ENCODE peak calls at places on chromosome 3, in seven cellular contexts. R is dorsolateral prefrontal cortex; U is AG09309; K is foreskin fibroblast; L is CD8-positive, alpha-beta T cell; W is fibroblast of the aortic adventitia; B is lower leg skin. J is an unnamed sample.

GRCh38 chr3:79018671-79019136 is 749.1 kb downstream of the ROBO1 start:
- DNase-seq in W (peak; percentile 61), K (peak; percentile 89), U (no peak), R (peak; percentile 60), B (peak; percentile 92), L (peak; percentile 26), J (peak; percentile 70)

GRCh38 chr3:39052613-39053012 is 797 bp downstream of the WDR48 start:
- DNase-seq in U (no peak), B (no peak), R (no peak), K (peak; percentile 5), L (no peak), W (no peak), J (no peak)

GRCh38 chr3:37687966-37688365 is 173.7 kb upstream of the CTDSPL start:
- DNase-seq in L (no peak), B (no peak), K (no peak), U (no peak), W (no peak), R (no peak), J (no peak)

GRCh38 chr3:12004741-12005513 is 739 bp downstream of the SYN2 start:
- DNase-seq in W (no peak), R (no peak), B (no peak), L (no peak), K (peak; percentile 3), U (no peak), J (no peak)

GRCh38 chr3:14273886-14274517 is 95.4 kb downstream of the LSM3 start:
- DNase-seq in L (no peak), B (no peak), W (no peak), U (no peak), R (no peak), K (no peak), J (no peak)

GRCh38 chr3:46098319-46098761 is 71.1 kb upstream of the XCR1 start:
- DNase-seq in R (no peak), K (peak; percentile 81), W (peak; percentile 82), B (no peak), L (peak; percentile 34), U (peak; percentile 54), J (peak; percentile 70)

GRCh38 chr3:9201278-9201677 is 48.2 kb downstream of the SRGAP3 start:
- DNase-seq in W (no peak), B (peak; percentile 86), U (peak; percentile 20), L (no peak), K (peak; percentile 63), R (no peak), J (no peak)

GRCh38 chr3:152718810-152719209 is 116.1 kb upstream of the P2RY1 start:
- DNase-seq in U (no peak), K (peak; percentile 39), B (no peak), W (no peak), L (no peak), R (no peak), J (no peak)

GRCh38 chr3:172061724-172062184 is 22.4 kb downstream of the FNDC3B start:
- DNase-seq in W (peak; percentile 54), L (no peak), B (no peak), U (no peak), R (no peak), K (peak; percentile 34), J (no peak)

GRCh38 chr3:101642441-101642840 is 34.5 kb downstream of the ZBTB11 start:
- DNase-seq in L (no peak), R (no peak), K (no peak), U (no peak), W (no peak), B (no peak), J (no peak)

GRCh38 chr3:101640256-101640655 is 36.7 kb downstream of the ZBTB11 start:
- DNase-seq in B (no peak), R (no peak), W (no peak), L (no peak), K (no peak), U (no peak), J (no peak)

GRCh38 chr3:101646726-101647125 is 30.2 kb downstream of the ZBTB11 start:
- DNase-seq in U (no peak), R (no peak), B (no peak), K (peak; percentile 85), W (peak; percentile 2), L (no peak), J (no peak)

GRCh38 chr3:101643009-101643844 is 33.7 kb downstream of the ZBTB11 start:
- DNase-seq in L (no peak), U (no peak), K (no peak), R (no peak), W (no peak), B (peak; percentile 67), J (no peak)

DNA sequence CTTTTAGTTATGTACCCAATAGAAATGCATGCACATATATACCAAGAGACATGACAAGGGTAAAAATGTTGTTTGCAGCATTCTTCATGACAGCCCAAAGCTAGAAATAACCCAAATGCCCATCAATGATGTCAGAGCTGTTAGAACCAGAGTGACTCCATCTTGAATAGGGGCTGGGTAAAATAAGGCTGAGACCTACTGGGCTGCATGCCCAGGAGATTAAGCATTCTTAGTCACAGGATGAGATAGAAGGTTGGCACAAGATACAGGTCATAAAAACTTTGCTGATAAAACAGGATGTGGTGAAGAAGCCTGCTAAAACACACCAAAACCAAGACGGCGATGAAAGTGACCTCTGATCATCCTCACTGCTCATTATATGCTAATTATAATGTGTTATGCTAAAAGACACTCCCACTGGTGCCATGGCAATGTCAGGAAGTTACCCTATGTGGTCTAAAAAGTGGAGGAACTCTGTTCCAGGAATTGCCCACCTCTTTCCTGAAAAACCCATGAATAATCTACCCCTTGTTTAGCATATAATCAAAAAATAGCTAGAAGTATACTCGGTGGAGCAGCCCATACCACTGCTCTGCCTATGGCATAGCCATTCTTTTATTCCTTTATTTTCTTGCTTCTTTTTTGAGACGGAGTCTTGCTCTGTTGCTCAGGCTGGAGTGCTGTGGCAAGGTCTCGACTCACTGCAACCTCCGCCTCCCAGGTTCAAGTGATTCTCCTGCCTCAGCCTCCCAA is 32.9 kb downstream of the ZBTB11 start:
- DNase-seq in R (no peak), B (no peak), K (peak; percentile 88), U (peak; percentile 75), W (peak; percentile 78), L (peak; percentile 60), J (peak; percentile 49)
- H3K4me3 ChIP-seq in R (no peak overlapping the region), B (no peak overlapping the region), K (no peak overlapping the region), U (no peak overlapping the region), W (no peak overlapping the region), L (no peak overlapping the region), J (no peak overlapping the region)

GRCh38 chr3:121073011-121073410 is 165.0 kb downstream of the STXBP5L start:
- DNase-seq in L (no peak), U (no peak), K (no peak), W (no peak), B (no peak), R (no peak), J (no peak)

GRCh38 chr3:121072128-121072527 is 164.1 kb downstream of the STXBP5L start:
- DNase-seq in U (no peak), B (no peak), K (no peak), W (peak; percentile 3), R (no peak), L (no peak), J (peak; percentile 70)

DNA sequence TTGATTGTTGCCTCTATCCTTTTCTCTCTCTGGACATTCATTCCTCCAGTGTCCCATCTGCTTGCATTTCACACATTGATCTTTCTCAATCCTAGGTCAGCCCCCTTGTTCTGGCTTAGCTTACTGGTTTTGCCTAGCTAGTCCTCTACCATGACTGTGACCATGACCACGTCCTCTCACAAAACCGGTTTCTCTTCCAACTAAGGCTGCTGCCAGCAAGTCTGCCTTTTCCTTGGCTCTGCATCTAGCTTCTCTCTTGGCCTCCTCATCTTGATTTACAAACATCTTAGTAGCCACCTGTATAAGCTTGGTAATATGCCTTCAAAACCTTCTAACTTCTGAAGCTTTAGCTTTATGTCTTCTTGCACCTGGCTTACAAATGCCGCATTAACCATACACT is 167.2 kb downstream of the STXBP5L start:
- DNase-seq in U (no peak), L (no peak), K (no peak), W (no peak), R (no peak), B (no peak), J (no peak)
- TF ChIP-seq CTCF in U (no peak), L (no peak), K (no peak), W (no peak), R (no peak), B (no peak), J (no peak)

GRCh38 chr3:10994311-10994710 is 1.8 kb downstream of the SLC6A1 start:
- DNase-seq in W (no peak), B (no peak), K (no peak), R (peak; percentile 72), L (no peak), U (no peak), J (no peak)

GRCh38 chr3:10995871-10996270 is 3.3 kb downstream of the SLC6A1 start:
- DNase-seq in W (no peak), L (no peak), U (no peak), B (no peak), R (no peak), K (no peak), J (no peak)

GRCh38 chr3:10992017-10992945 is at the start of gene SLC6A1:
- DNase-seq in K (peak; percentile 14), W (no peak), U (no peak), L (no peak), R (peak; percentile 75), B (no peak), J (no peak)

GRCh38 chr3:10993729-10994065 is 1.1 kb downstream of the SLC6A1 start:
- DNase-seq in K (no peak), L (no peak), B (no peak), R (no peak), U (no peak), W (no peak), J (no peak)

DNA sequence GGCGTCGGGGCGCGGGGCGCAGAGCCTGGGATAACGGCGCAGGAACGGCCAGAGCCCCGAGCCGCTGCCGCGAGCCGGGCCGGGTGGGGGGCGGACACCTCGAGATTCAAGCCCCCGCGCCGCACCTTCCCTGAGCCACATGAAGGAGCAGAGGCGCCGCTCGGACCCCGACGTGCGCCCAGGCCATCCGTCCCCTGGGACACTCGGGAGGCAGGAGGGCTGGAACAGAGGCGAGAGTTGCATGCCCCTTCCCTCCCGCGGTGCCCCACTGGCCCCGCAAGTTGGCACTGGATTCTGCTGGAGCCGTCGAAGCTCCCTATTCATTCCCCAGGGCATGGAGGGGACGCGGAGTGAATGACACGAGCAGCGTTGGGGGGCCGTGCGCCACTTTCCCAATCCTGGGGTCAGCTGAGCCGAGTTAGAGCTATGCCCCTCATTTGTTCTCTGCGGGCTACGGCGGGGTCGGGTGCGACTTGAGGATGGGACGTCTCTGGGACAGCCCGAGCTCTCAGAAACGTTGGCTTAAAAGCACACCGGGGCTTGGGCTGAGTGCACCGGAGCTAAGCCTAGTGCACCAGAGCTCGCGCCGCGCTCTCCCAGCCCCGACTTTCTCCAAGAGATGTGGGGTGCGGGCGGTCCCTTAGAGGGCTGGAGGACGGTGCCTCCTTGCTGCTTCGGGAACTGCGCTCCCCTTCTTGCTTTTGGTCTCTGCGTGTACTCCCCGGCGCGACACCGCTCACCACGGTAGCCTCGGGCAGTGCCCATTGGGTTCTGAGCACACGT is 589 bp downstream of the SLC6A1 start:
- DNase-seq in L (no peak), W (no peak), R (no peak), K (no peak), U (no peak), B (no peak), J (no peak)
- H3K4me3 ChIP-seq in L (no peak overlapping the region), W (no peak overlapping the region), R (peak overlapping the region; percentile 80), K (no peak overlapping the region), U (no peak overlapping the region), B (no peak overlapping the region), J (no peak overlapping the region)

DNA sequence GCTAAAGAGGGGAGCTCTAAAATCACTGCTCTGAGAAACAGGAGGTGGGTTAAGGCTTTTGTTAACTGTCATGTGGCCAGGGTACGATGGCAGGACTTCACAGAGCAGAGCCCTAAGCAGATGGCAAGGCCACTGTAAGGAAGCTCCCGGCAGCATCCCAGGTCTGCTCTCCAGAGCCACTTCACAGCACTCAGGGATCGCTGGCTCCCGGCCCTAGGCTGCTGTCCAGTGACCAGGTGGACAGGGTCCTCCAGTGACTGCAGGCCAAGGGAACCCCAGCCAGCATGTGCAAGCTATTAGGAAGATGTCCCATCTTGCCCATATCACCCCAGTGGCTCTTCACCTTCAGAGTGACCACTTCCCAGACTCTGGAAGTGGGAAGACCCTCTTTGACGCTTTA is 10.4 kb downstream of the TMEM41A start:
- DNase-seq in W (no peak), R (no peak), U (no peak), K (no peak), B (no peak), L (no peak), J (no peak)
- TF ChIP-seq CTCF in W (no peak), R (no peak), U (no peak), K (no peak), B (no peak), L (no peak), J (no peak)

J was measured in fibroblast of pulmonary artery.